ENCODE peak calls at places on chromosomes 3 and 15, in four cellular contexts. O, B, D and Z are unnamed samples.

GRCh38 chr3:25426408-25426807 is 1.7 kb upstream of the RARB start:
- DNase-seq in O (peak), B (no peak), D (no peak), Z (no peak)

GRCh38 chr3:42610978-42611377 is 10.5 kb downstream of the NKTR start:
- DNase-seq in O (no peak), B (no peak), D (no peak), Z (no peak)

GRCh38 chr15:66164788-66165187 is 88.8 kb downstream of the MEGF11 start:
- DNase-seq in O (no peak), B (no peak), D (no peak), Z (no peak)

GRCh38 chr3:43497905-43498365 is 123.9 kb downstream of the ANO10 start:
- DNase-seq in O (no peak), B (no peak), D (no peak), Z (no peak)

GRCh38 chr3:79002465-79003372 is 765.1 kb downstream of the ROBO1 start:
- DNase-seq in O (no peak), B (no peak), D (no peak), Z (no peak)

GRCh38 chr3:125613204-125613603 is 17.9 kb upstream of the OSBPL11 start:
- DNase-seq in O (no peak), B (no peak), D (no peak), Z (no peak)

GRCh38 chr15:31498329-31498728 is 171.7 kb downstream of the KLF13 start:
- DNase-seq in O (no peak), B (no peak), D (no peak), Z (no peak)

GRCh38 chr3:49906004-49906860 is 2.6 kb upstream of the MST1R start:
- DNase-seq in O (peak), B (no peak), D (no peak), Z (peak)

GRCh38 chr3:190831225-190831624 is 31.3 kb downstream of the GMNC start:
- DNase-seq in O (no peak), B (no peak), D (no peak), Z (no peak)

GRCh38 chr3:30004481-30004880 is 601.9 kb upstream of the TGFBR2 start:
- DNase-seq in O (no peak), B (no peak), D (no peak), Z (no peak)

GRCh38 chr3:112769624-112770023 is 77.0 kb downstream of the CD200R1L start:
- DNase-seq in O (no peak), B (no peak), D (no peak), Z (no peak)

GRCh38 chr3:108820586-108820985 is 2.0 kb upstream of the TRAT1 start:
- DNase-seq in O (no peak), B (no peak), D (no peak), Z (no peak)

GRCh38 chr15:91151781-91152563 is 51.9 kb downstream of the SV2B start:
- DNase-seq in O (no peak), B (no peak), D (no peak), Z (no peak)

GRCh38 chr3:25944328-25944727 is 154.4 kb downstream of the OXSM start:
- DNase-seq in O (no peak), B (no peak), D (no peak), Z (no peak)

GRCh38 chr15:50939911-50940310 is 31.4 kb downstream of the AP4E1 start:
- DNase-seq in O (no peak), B (no peak), D (no peak), Z (no peak)

GRCh38 chr3:30604566-30604965 is 1.8 kb upstream of the TGFBR2 start:
- DNase-seq in O (no peak), B (no peak), D (no peak), Z (no peak)

GRCh38 chr3:116005404-116005803 is 382.1 kb downstream of the GAP43 start:
- DNase-seq in O (no peak), B (no peak), D (no peak), Z (no peak)

GRCh38 chr3:38111201-38111600 is 25.7 kb downstream of the ACAA1 start:
- DNase-seq in O (no peak), B (peak), D (no peak), Z (peak)

GRCh38 chr15:47786371-47786770 is 69.1 kb downstream of the SEMA6D start:
- DNase-seq in O (no peak), B (no peak), D (no peak), Z (no peak)

GRCh38 chr3:171461087-171461917 is 1.1 kb upstream of the TNIK start:
- DNase-seq in O (no peak), B (no peak), D (no peak), Z (no peak)

GRCh38 chr15:43912991-43913927 is 86.5 kb downstream of the WDR76 start:
- DNase-seq in O (no peak), B (no peak), D (peak), Z (no peak)

GRCh38 chr3:143529018-143529478 is 319.2 kb downstream of the SLC9A9 start:
- DNase-seq in O (peak), B (no peak), D (no peak), Z (no peak)

GRCh38 chr3:138132239-138132638 is at the start of gene A4GNT:
- DNase-seq in O (no peak), B (no peak), D (no peak), Z (no peak)

GRCh38 chr15:64739216-64739976 is 36.0 kb downstream of the RBPMS2 start:
- DNase-seq in O (no peak), B (no peak), D (no peak), Z (no peak)

GRCh38 chr15:72685301-72685924 is 569 bp downstream of the HIGD2B start:
- DNase-seq in O (no peak), B (no peak), D (no peak), Z (no peak)

DNA sequence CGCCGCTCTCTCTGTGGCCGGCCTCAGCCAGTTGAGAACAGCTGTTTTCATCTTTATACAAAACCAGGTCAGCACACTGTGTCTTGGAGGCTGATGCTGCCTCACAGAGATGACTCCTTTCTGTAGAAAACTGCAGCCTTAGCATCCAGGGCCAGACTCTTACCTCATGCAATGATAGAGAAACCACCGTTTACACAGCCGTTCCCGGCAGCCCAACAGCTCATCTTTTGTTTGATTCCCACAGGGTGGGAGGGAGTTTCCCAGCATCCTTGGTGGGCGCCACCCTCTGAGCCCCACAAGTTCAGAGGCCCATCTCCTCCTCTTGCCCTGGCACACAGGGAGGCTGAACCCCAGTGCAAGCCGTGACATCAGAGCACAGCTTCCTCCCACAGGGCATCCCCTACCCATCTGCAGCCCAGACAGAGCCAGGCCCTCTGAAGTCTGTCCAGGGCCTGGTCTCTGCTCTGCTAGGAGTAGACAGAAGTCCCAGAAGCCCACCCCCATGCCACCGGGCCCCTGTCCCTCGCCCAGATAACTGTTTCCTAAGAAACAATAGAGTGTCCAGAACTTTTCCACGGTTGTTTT is 105.0 kb downstream of the LRRK1 start:
- DNase-seq in O (no peak), B (no peak), D (no peak), Z (peak)
- TF ChIP-seq POLR2AphosphoS5 in O (no peak), B (no peak), D (no peak), Z (no peak)

DNA sequence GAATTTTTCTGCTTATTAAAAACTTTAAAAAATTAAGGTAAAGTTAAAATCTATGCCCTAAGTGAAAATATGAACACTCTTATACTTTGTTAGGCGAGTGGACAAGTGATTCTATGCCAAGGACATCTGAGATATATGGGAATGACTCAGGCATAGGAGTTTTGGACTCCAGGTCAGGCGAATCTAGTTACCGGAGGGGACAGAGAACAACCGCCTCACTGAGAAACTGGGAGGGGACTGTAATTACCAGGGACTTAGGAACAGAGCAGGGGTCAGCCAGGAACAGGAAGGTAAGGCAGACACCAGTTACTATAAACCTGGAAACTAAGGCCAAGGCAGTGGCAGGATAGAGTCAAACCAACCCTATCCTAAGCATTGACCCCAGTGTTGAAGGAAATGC is 16.8 kb upstream of the ATP1B3 start:
- DNase-seq in O (no peak), B (no peak), D (no peak), Z (no peak)
- TF ChIP-seq POLR2AphosphoS5 in O (no peak), B (no peak), D (no peak), Z (no peak)

DNA sequence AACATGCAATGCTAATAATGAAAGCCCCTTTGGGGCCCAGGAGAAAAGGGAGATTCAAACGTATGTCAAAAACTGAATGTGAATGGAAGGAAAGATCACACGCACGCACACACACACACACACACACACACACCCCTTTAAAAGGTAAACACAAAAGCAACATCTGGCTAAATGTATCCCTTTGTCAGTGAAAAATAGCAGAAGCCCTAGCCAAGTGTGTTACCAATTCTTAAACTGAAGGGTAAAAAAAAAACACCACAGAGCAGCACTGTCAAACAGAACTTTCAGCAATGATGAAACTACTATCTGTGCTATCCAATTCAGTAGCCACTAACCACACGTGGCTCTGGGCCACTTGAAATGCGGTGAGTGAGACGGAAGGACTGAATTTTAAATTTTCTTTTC is 4.9 kb downstream of the RFTN1 start:
- DNase-seq in O (no peak), B (no peak), D (no peak), Z (no peak)
- TF ChIP-seq POLR2AphosphoS5 in O (no peak), B (no peak), D (no peak), Z (no peak)

DNA sequence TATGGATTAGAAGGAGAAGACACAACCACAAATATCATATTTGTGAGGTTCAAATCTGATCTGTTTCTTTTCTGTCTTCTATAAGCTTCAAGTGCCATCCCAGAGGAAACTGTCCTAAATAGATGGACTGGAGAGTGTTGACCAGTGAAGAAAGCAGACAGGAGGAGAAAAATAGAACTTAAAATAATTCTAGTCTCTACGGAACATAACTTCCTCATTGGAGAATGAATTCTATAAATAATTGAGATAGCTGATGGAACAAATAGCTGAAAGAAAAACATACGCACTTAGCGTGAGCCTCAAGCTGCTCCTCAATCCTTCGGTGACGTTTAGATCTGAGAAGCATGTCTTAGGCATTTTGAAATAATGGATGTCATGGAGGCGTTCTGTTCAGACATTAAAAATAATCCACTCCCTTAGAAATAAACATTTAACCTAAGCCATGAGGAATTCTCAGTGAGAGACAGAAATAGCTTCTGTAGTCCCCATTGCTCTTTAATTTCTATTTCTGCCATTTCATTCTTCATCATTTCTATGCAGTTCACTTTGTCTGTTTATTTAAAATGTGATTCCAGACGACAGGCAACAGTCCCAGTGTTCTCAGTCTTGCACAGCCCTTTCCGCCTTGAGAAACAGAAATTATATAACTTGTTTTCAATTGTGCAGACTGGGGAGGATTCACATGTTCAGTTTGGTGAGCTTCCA is 97.2 kb downstream of the NR1D2 start:
- DNase-seq in O (peak), B (no peak), D (no peak), Z (no peak)
- TF ChIP-seq POLR2AphosphoS5 in O (peak), B (no peak), D (no peak), Z (peak)

GRCh38 chr15:59457103-59457502 is 19.1 kb downstream of the FAM81A start:
- DNase-seq in O (no peak), B (no peak), D (no peak), Z (no peak)

GRCh38 chr15:59453474-59454215 is 15.7 kb downstream of the FAM81A start:
- DNase-seq in O (no peak), B (no peak), D (no peak), Z (no peak)

GRCh38 chr15:59461521-59461920 is 23.5 kb downstream of the FAM81A start:
- DNase-seq in O (no peak), B (no peak), D (no peak), Z (no peak)

DNA sequence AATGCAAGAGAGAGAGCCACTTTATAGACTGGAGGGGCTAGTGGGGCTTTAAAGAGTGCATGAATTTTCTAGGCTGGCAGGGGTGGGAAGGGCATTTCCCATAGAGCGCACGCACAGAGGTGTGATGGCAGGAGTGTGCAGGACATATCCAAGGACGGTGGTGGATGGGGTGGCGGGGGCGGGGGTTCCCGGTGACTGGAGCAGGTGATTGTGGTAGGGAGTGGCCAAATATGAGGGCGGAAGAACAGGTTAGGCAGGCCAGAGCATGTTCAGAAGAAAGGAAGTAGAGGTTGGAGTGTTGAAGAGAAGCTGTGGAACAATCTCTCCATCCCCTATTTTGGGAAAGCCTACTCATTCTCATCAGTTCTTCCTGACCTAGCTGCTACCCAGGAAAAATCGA is 18.1 kb downstream of the FAM81A start:
- DNase-seq in O (peak), B (no peak), D (no peak), Z (peak)
- TF ChIP-seq POLR2AphosphoS5 in O (peak), B (no peak), D (no peak), Z (peak)